ENCODE peak calls at places on chromosomes 1 and 21, in seven cellular contexts. H, L, Y, S, Q, P and U are unnamed samples.

GRCh38 chr1:21537932-21538630 is 28.9 kb downstream of the ALPL start:
- DNase-seq in S (peak; percentile 91), L (no peak), Q (no peak), H (no peak), P (no peak), Y (no peak), U (no peak)

GRCh38 chr1:174874337-174875053 is 125.3 kb upstream of the CACYBP start:
- DNase-seq in P (no peak), H (no peak), Q (peak; percentile 40), Y (no peak), L (no peak), S (no peak), U (no peak)

GRCh38 chr1:91651671-91652071 is 151.0 kb downstream of the CDC7 start:
- DNase-seq in P (no peak), L (no peak), Q (no peak), Y (no peak), H (peak; percentile 64), S (no peak), U (no peak)

GRCh38 chr1:83693409-83694126 is 305.4 kb downstream of the TTLL7 start:
- DNase-seq in Y (no peak), Q (no peak), L (no peak), H (no peak), P (peak; percentile 49), S (no peak), U (no peak)

GRCh38 chr21:26833460-26833939 is 11.7 kb downstream of the ADAMTS1 start:
- DNase-seq in H (no peak), Y (no peak), L (no peak), S (no peak), P (no peak), Q (no peak), U (no peak)

GRCh38 chr1:39087109-39087834 is 61.1 kb downstream of the NDUFS5 start:
- DNase-seq in P (no peak), L (no peak), H (no peak), S (no peak), Q (no peak), Y (no peak), U (no peak)

GRCh38 chr1:204569478-204569877 is 53.3 kb downstream of the MDM4 start:
- DNase-seq in Q (no peak), L (no peak), P (no peak), H (no peak), Y (no peak), S (no peak), U (no peak)

GRCh38 chr21:25639167-25639921 is at the start of gene JAM2:
- DNase-seq in S (no peak), Y (no peak), H (peak; percentile 16), Q (no peak), P (peak; percentile 88), L (no peak), U (peak; percentile 26)

GRCh38 chr1:225919906-225920305 is 4.1 kb downstream of the PYCR2 start:
- DNase-seq in S (no peak), H (no peak), L (no peak), Q (peak; percentile 17), P (peak; percentile 91), Y (no peak), U (peak; percentile 85)

GRCh38 chr21:37368536-37369279 is 2.1 kb downstream of the DYRK1A start:
- DNase-seq in H (peak; percentile 61), S (no peak), Y (no peak), L (no peak), Q (no peak), P (no peak), U (no peak)

GRCh38 chr1:9275567-9276034 is 17.1 kb upstream of the SPSB1 start:
- DNase-seq in S (peak; percentile 46), L (peak; percentile 42), Y (no peak), H (peak; percentile 68), P (no peak), Q (peak; percentile 59), U (no peak)

GRCh38 chr1:67966666-67967009 is 83.8 kb downstream of the DIRAS3 start:
- DNase-seq in L (no peak), H (no peak), P (no peak), Y (no peak), Q (no peak), S (no peak), U (no peak)

GRCh38 chr1:53659436-53659835 is 79.5 kb downstream of the GLIS1 start:
- DNase-seq in P (no peak), Y (no peak), Q (no peak), L (no peak), S (no peak), H (no peak), U (no peak)

GRCh38 chr1:20266642-20267041 is 24.0 kb upstream of the VWA5B1 start:
- DNase-seq in Y (no peak), S (no peak), L (no peak), H (no peak), P (no peak), Q (no peak), U (no peak)

GRCh38 chr1:59814901-59815825 is at the start of gene HOOK1:
- DNase-seq in H (no peak), S (no peak), P (no peak), L (no peak), Y (peak; percentile 5), Q (no peak), U (no peak)

GRCh38 chr1:112762541-112763141 is 47.5 kb upstream of the PPM1J start:
- DNase-seq in Q (no peak), P (no peak), H (no peak), Y (no peak), S (no peak), L (no peak), U (peak; percentile 82)

GRCh38 chr1:41647202-41648135 is 163.0 kb upstream of the EDN2 start:
- DNase-seq in P (no peak), Q (no peak), H (no peak), S (no peak), Y (no peak), L (no peak), U (no peak)

GRCh38 chr1:26336477-26337205 is 17.3 kb downstream of the CRYBG2 start:
- DNase-seq in P (peak; percentile 91), Q (no peak), Y (peak; percentile 67), L (peak; percentile 75), H (peak; percentile 96), S (no peak), U (peak; percentile 88)

GRCh38 chr1:24910751-24911650 is 19.1 kb downstream of the RUNX3 start:
- DNase-seq in H (peak; percentile 42), Y (no peak), Q (no peak), P (no peak), L (no peak), S (peak; percentile 93), U (no peak)

GRCh38 chr1:205525495-205526285 is 21.2 kb downstream of the CDK18 start:
- DNase-seq in Y (no peak), S (no peak), P (no peak), L (no peak), H (no peak), Q (no peak), U (no peak)

GRCh38 chr1:10823000-10823401 is 26.6 kb upstream of the CASZ1 start:
- DNase-seq in L (no peak), S (no peak), H (no peak), P (no peak), Q (no peak), Y (no peak), U (no peak)

GRCh38 chr21:13937236-13937635 is 273.5 kb downstream of the LIPI start:
- DNase-seq in Q (no peak), H (no peak), S (no peak), P (peak; percentile 1), L (no peak), Y (no peak), U (no peak)

DNA sequence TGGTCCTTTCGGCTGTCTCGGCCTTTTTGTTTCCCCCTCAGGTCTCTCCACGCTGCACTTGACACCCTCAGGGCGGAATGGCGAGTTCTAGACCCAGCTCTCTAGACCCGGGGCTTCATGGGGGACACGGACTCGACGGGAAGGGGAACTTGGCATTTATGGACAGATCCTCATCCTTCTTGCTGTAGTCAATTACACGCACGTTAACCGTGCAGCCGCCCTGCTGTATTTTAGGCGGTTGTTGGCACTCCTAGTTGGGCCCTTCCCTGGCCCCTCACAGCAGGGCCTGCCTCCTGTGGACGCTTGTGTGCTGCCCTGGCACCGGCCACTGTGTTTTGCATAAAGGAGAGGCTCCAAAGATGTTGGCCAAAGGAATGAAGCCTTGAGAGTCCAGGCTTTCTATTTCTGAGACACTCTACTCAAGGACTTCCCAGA is 558 bp upstream of the BTG3 start:
- DNase-seq in Q (no peak), H (no peak), P (no peak), S (no peak), Y (no peak), L (no peak), U (no peak)
- TF ChIP-seq JUND in Q (no peak), H (no peak), P (no peak), S (no peak), Y (no peak), L (no peak), U (no peak)

GRCh38 chr1:150192012-150192411 is 42.3 kb downstream of the PLEKHO1 start:
- DNase-seq in Q (no peak), S (no peak), L (no peak), P (no peak), H (no peak), Y (no peak), U (no peak)
- TF ChIP-seq JUND in Q (no peak), S (no peak), L (no peak), P (peak; percentile 93), H (no peak), Y (no peak), U (no peak)

GRCh38 chr1:170198584-170198983 is 52.8 kb downstream of the NTMT2 start:
- DNase-seq in L (no peak), H (no peak), P (no peak), S (no peak), Y (no peak), Q (no peak), U (no peak)

GRCh38 chr1:170200161-170200560 is 54.4 kb downstream of the NTMT2 start:
- DNase-seq in Y (no peak), L (no peak), S (no peak), H (no peak), P (no peak), Q (no peak), U (no peak)

GRCh38 chr1:170198090-170198489 is 52.3 kb downstream of the NTMT2 start:
- DNase-seq in P (no peak), H (no peak), Y (no peak), Q (no peak), L (no peak), S (no peak), U (no peak)

GRCh38 chr1:170203693-170204092 is 57.9 kb downstream of the NTMT2 start:
- DNase-seq in L (no peak), S (no peak), H (no peak), P (no peak), Y (no peak), Q (no peak), U (no peak)

GRCh38 chr1:170200665-170201397 is 55.1 kb downstream of the NTMT2 start:
- DNase-seq in L (no peak), S (no peak), Y (no peak), Q (no peak), H (no peak), P (no peak), U (no peak)
- TF ChIP-seq JUND in L (no peak), S (no peak), Y (no peak), Q (no peak), H (no peak), P (no peak), U (no peak)

DNA sequence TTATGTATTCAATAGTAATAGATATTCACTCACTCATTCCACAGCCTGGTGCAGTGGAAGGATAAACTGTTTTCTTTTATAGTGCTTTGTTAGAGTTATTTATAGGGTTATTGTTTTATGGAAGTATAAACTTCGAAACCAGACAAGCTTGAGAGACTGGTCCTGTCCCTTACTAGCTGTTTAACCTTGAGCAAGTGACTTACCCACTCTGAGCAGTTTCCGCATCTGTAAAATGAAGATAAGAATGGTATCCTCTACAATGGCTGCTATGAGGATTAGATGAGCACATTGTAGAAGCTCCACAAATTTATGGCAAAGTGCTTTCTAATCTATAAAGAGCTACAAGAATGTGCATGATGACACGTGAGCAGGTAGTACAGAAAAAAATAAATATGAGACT is 30.8 kb upstream of the EPS15 start:
- DNase-seq in S (no peak), Q (no peak), L (no peak), H (no peak), Y (no peak), P (no peak), U (no peak)
- TF ChIP-seq JUND in S (no peak), Q (no peak), L (no peak), H (no peak), Y (no peak), P (no peak), U (no peak)